ENCODE peak calls at places on chromosomes 7 and 10, in five cellular contexts. I is cardiac muscle cell, C is HEK293T, K is HT1080, E is left colon. S is an unnamed sample.

GRCh38 chr7:39811161-39811614 is 138.9 kb upstream of the CDK13 start:
- DNase-seq in I (no peak), C (peak), K (peak), E (no peak), S (peak)

GRCh38 chr7:110831450-110831849 is 259.5 kb upstream of the LRRN3 start:
- DNase-seq in I (no peak), C (no peak), K (no peak), E (no peak), S (no peak)

GRCh38 chr10:387949-388660 is 252.8 kb downstream of the ZMYND11 start:
- DNase-seq in I (no peak), C (no peak), K (no peak), E (peak), S (no peak)

GRCh38 chr10:131403936-131404335 is 92.4 kb upstream of the TCERG1L start:
- DNase-seq in I (no peak), C (no peak), K (no peak), E (no peak), S (no peak)

GRCh38 chr10:129950651-129951050 is 13.4 kb downstream of the EBF3 start:
- DNase-seq in I (no peak), C (no peak), K (no peak), E (no peak), S (no peak)

GRCh38 chr7:83178796-83179195 is 16.1 kb upstream of the PCLO start:
- DNase-seq in I (no peak), C (no peak), K (no peak), E (no peak), S (no peak)

GRCh38 chr7:1664711-1665591 is 5.1 kb upstream of the ELFN1 start:
- DNase-seq in I (peak), C (peak), K (peak), E (peak), S (peak)

GRCh38 chr10:107653832-107654287 is 489.4 kb upstream of the SORCS1 start:
- DNase-seq in I (no peak), C (no peak), K (peak), E (peak), S (no peak)

GRCh38 chr7:98669417-98670015 is 52.4 kb downstream of the NPTX2 start:
- DNase-seq in I (no peak), C (no peak), K (no peak), E (no peak), S (no peak)

GRCh38 chr10:17454181-17454800 is at the start of gene ST8SIA6:
- DNase-seq in I (peak), C (peak), K (peak), E (peak), S (no peak)

GRCh38 chr10:95467162-95467599 is 94.0 kb downstream of the SORBS1 start:
- DNase-seq in I (peak), C (peak), K (no peak), E (peak), S (no peak)

GRCh38 chr7:137847418-137848050 is 760 bp upstream of the DGKI start:
- DNase-seq in I (peak), C (no peak), K (no peak), E (no peak), S (no peak)

GRCh38 chr7:127137146-127137545 is 115.6 kb downstream of the GRM8 start:
- DNase-seq in I (no peak), C (no peak), K (no peak), E (no peak), S (no peak)

GRCh38 chr7:151137841-151138540 is 29.5 kb downstream of the GBX1 start:
- DNase-seq in I (peak), C (no peak), K (no peak), E (no peak), S (no peak)

GRCh38 chr7:106862317-106863183 is 2.5 kb upstream of the PIK3CG start:
- DNase-seq in I (no peak), C (no peak), K (no peak), E (no peak), S (no peak)

GRCh38 chr7:7134036-7134435 is 48.3 kb upstream of the C1GALT1 start:
- DNase-seq in I (no peak), C (no peak), K (no peak), E (no peak), S (no peak)

GRCh38 chr7:137810248-137810647 is 36.5 kb downstream of the DGKI start:
- DNase-seq in I (no peak), C (no peak), K (no peak), E (no peak), S (no peak)

GRCh38 chr7:92723205-92723604 is 113.2 kb downstream of the CDK6 start:
- DNase-seq in I (no peak), C (no peak), K (no peak), E (no peak), S (no peak)

GRCh38 chr10:75143353-75143752 is 31.9 kb downstream of the SAMD8 start:
- DNase-seq in I (no peak), C (no peak), K (no peak), E (no peak), S (no peak)

GRCh38 chr10:114987995-114988394 is 50.0 kb downstream of the TRUB1 start:
- DNase-seq in I (no peak), C (no peak), K (no peak), E (no peak), S (no peak)

GRCh38 chr7:134186801-134187200 is 59.7 kb downstream of the LRGUK start:
- DNase-seq in I (no peak), C (no peak), K (no peak), E (no peak), S (no peak)